ENCODE peak calls at places on chromosomes 3 and 15, in four cellular contexts. Q is memory B cell, V is sigmoid colon, Y is foreskin fibroblast. T is an unnamed sample.

GRCh38 chr3:82363131-82363530 is 601.7 kb upstream of the GBE1 start:
- DNase-seq in Q (no peak), V (no peak), Y (no peak), T (no peak)

GRCh38 chr3:49602877-49603411 is 48.7 kb downstream of the BSN start:
- DNase-seq in Q (no peak), V (peak), Y (no peak), T (no peak)

GRCh38 chr3:129890125-129890524 is 3.4 kb downstream of the TMCC1 start:
- DNase-seq in Q (no peak), V (no peak), Y (no peak), T (no peak)

GRCh38 chr3:9862391-9863235 is 17.4 kb downstream of the CIDEC start:
- DNase-seq in Q (peak), V (peak), Y (peak), T (no peak)

GRCh38 chr15:73620078-73620477 is 13.1 kb downstream of the NPTN start:
- DNase-seq in Q (no peak), V (no peak), Y (no peak), T (no peak)

GRCh38 chr3:14253022-14253761 is 74.6 kb downstream of the LSM3 start:
- DNase-seq in Q (no peak), V (no peak), Y (peak), T (no peak)

GRCh38 chr15:46848704-46849103 is 868.6 kb upstream of the SEMA6D start:
- DNase-seq in Q (no peak), V (no peak), Y (peak), T (no peak)

GRCh38 chr3:177357352-177358084 is 160.2 kb upstream of the TBL1XR1 start:
- DNase-seq in Q (no peak), V (no peak), Y (peak), T (no peak)

GRCh38 chr3:123157598-123158287 is 44.0 kb upstream of the SEC22A start:
- DNase-seq in Q (no peak), V (no peak), Y (no peak), T (no peak)

GRCh38 chr3:16849795-16850194 is 35.0 kb upstream of the PLCL2 start:
- DNase-seq in Q (no peak), V (no peak), Y (peak), T (no peak)

GRCh38 chr3:61154788-61155187 is 96.5 kb downstream of the FHIT start:
- DNase-seq in Q (no peak), V (no peak), Y (no peak), T (no peak)

GRCh38 chr15:37824717-37825382 is 109.6 kb upstream of the TMCO5A start:
- DNase-seq in Q (no peak), V (no peak), Y (peak), T (no peak)

GRCh38 chr3:140914384-140914945 is 27.2 kb upstream of the SLC25A36 start:
- DNase-seq in Q (no peak), V (no peak), Y (no peak), T (no peak)

GRCh38 chr15:48424076-48424475 is 92.8 kb downstream of the DUT start:
- DNase-seq in Q (no peak), V (no peak), Y (no peak), T (no peak)

GRCh38 chr15:98927057-98927456 is 80.5 kb downstream of the PGPEP1L start:
- DNase-seq in Q (no peak), V (no peak), Y (no peak), T (no peak)

GRCh38 chr3:53109822-53110771 is 20.1 kb downstream of the RFT1 start:
- DNase-seq in Q (no peak), V (peak), Y (peak), T (peak)

GRCh38 chr3:129626744-129627349 is 20.4 kb upstream of the PLXND1 start:
- DNase-seq in Q (peak), V (peak), Y (peak), T (no peak)

GRCh38 chr3:82186017-82186416 is 424.6 kb upstream of the GBE1 start:
- DNase-seq in Q (no peak), V (no peak), Y (no peak), T (no peak)

GRCh38 chr3:141412936-141413354 is 44.6 kb downstream of the ZBTB38 start:
- DNase-seq in Q (no peak), V (peak), Y (peak), T (no peak)

GRCh38 chr3:21017115-21017852 is 733.7 kb downstream of the ZNF385D start:
- DNase-seq in Q (no peak), V (no peak), Y (no peak), T (peak)

GRCh38 chr15:82850242-82850591 is 40.8 kb downstream of the WHAMM start:
- DNase-seq in Q (no peak), V (no peak), Y (peak), T (no peak)

GRCh38 chr3:125061170-125061569 is 5.4 kb upstream of the HEG1 start:
- DNase-seq in Q (no peak), V (peak), Y (peak), T (no peak)

GRCh38 chr15:52790166-52790708 is at the start of gene ONECUT1:
- DNase-seq in Q (peak), V (no peak), Y (no peak), T (no peak)

T was measured in iPS DF 19.7.